ENCODE peak calls at places on chromosomes 6 and 20, in four cellular contexts. One of them, this sample, is unnamed.

GRCh38 chr20:17504326-17504897 is 26.8 kb downstream of the BFSP1 start:
- DNase-seq in fibroblast of the aortic adventitia: peak
- DNase-seq in CD8-positive, alpha-beta memory T cell: no peak
- DNase-seq in upper lobe of left lung: no peak
- DNase-seq in this sample: no peak

GRCh38 chr6:150143521-150144293 is 863 bp downstream of the PPP1R14C start:
- DNase-seq in fibroblast of the aortic adventitia: no peak
- DNase-seq in CD8-positive, alpha-beta memory T cell: no peak
- DNase-seq in upper lobe of left lung: peak
- DNase-seq in this sample: no peak

GRCh38 chr6:45923831-45924391 is 91.7 kb downstream of the CLIC5 start:
- DNase-seq in fibroblast of the aortic adventitia: no peak
- DNase-seq in CD8-positive, alpha-beta memory T cell: no peak
- DNase-seq in upper lobe of left lung: no peak
- DNase-seq in this sample: no peak

GRCh38 chr6:85923013-85923430 is 280.3 kb upstream of the SYNCRIP start:
- DNase-seq in fibroblast of the aortic adventitia: peak
- DNase-seq in CD8-positive, alpha-beta memory T cell: no peak
- DNase-seq in upper lobe of left lung: no peak
- DNase-seq in this sample: peak

GRCh38 chr6:89281779-89282246 is 33.3 kb downstream of the GABRR2 start:
- DNase-seq in fibroblast of the aortic adventitia: peak
- DNase-seq in CD8-positive, alpha-beta memory T cell: no peak
- DNase-seq in upper lobe of left lung: peak
- DNase-seq in this sample: peak

GRCh38 chr20:60477958-60478357 is 519.7 kb downstream of the CDH26 start:
- DNase-seq in fibroblast of the aortic adventitia: no peak
- DNase-seq in CD8-positive, alpha-beta memory T cell: no peak
- DNase-seq in upper lobe of left lung: no peak
- DNase-seq in this sample: no peak

GRCh38 chr6:90230547-90231240 is 65.9 kb downstream of the BACH2 start:
- DNase-seq in fibroblast of the aortic adventitia: no peak
- DNase-seq in CD8-positive, alpha-beta memory T cell: no peak
- DNase-seq in upper lobe of left lung: no peak
- DNase-seq in this sample: no peak

GRCh38 chr6:138434915-138435314 is 30.9 kb downstream of the HEBP2 start:
- DNase-seq in fibroblast of the aortic adventitia: no peak
- DNase-seq in CD8-positive, alpha-beta memory T cell: no peak
- DNase-seq in upper lobe of left lung: no peak
- DNase-seq in this sample: no peak

GRCh38 chr6:91782789-91783188 is 1195.9 kb upstream of the MAP3K7 start:
- DNase-seq in fibroblast of the aortic adventitia: no peak
- DNase-seq in CD8-positive, alpha-beta memory T cell: no peak
- DNase-seq in upper lobe of left lung: peak
- DNase-seq in this sample: no peak

GRCh38 chr6:114096553-114097172 is 125.7 kb upstream of the HDAC2 start:
- DNase-seq in fibroblast of the aortic adventitia: peak
- DNase-seq in CD8-positive, alpha-beta memory T cell: no peak
- DNase-seq in upper lobe of left lung: no peak
- DNase-seq in this sample: no peak

GRCh38 chr6:85047818-85048217 is 283.4 kb upstream of the TBX18 start:
- DNase-seq in fibroblast of the aortic adventitia: no peak
- DNase-seq in CD8-positive, alpha-beta memory T cell: no peak
- DNase-seq in upper lobe of left lung: no peak
- DNase-seq in this sample: no peak

GRCh38 chr6:42295181-42295580 is 77.5 kb upstream of the MRPS10 start:
- DNase-seq in fibroblast of the aortic adventitia: peak
- DNase-seq in CD8-positive, alpha-beta memory T cell: no peak
- DNase-seq in upper lobe of left lung: no peak
- DNase-seq in this sample: no peak

GRCh38 chr6:36659271-36659670 is 19.2 kb upstream of the CDKN1A start:
- DNase-seq in fibroblast of the aortic adventitia: peak
- DNase-seq in CD8-positive, alpha-beta memory T cell: no peak
- DNase-seq in upper lobe of left lung: no peak
- DNase-seq in this sample: no peak

GRCh38 chr6:20693466-20694063 is 159.3 kb downstream of the CDKAL1 start:
- DNase-seq in fibroblast of the aortic adventitia: peak
- DNase-seq in CD8-positive, alpha-beta memory T cell: no peak
- DNase-seq in upper lobe of left lung: no peak
- DNase-seq in this sample: no peak

GRCh38 chr6:19795211-19795610 is 42.0 kb upstream of the ID4 start:
- DNase-seq in fibroblast of the aortic adventitia: no peak
- DNase-seq in CD8-positive, alpha-beta memory T cell: no peak
- DNase-seq in upper lobe of left lung: no peak
- DNase-seq in this sample: no peak

GRCh38 chr6:157822221-157823000 is 635 bp upstream of the SNX9 start:
- DNase-seq in fibroblast of the aortic adventitia: no peak
- DNase-seq in CD8-positive, alpha-beta memory T cell: no peak
- DNase-seq in upper lobe of left lung: no peak
- DNase-seq in this sample: no peak

GRCh38 chr6:121615493-121615892 is 180.0 kb downstream of the GJA1 start:
- DNase-seq in fibroblast of the aortic adventitia: no peak
- DNase-seq in CD8-positive, alpha-beta memory T cell: no peak
- DNase-seq in upper lobe of left lung: no peak
- DNase-seq in this sample: no peak

GRCh38 chr6:111685506-111685905 is 79.8 kb upstream of the TRAF3IP2 start:
- DNase-seq in fibroblast of the aortic adventitia: no peak
- DNase-seq in CD8-positive, alpha-beta memory T cell: no peak
- DNase-seq in upper lobe of left lung: no peak
- DNase-seq in this sample: no peak

GRCh38 chr20:45970646-45971424 is 1.2 kb downstream of the ZNF335 start:
- DNase-seq in fibroblast of the aortic adventitia: peak
- DNase-seq in CD8-positive, alpha-beta memory T cell: peak
- DNase-seq in upper lobe of left lung: no peak
- DNase-seq in this sample: no peak

GRCh38 chr6:7895125-7895423 is 15.5 kb downstream of the TXNDC5 start:
- DNase-seq in fibroblast of the aortic adventitia: no peak
- DNase-seq in CD8-positive, alpha-beta memory T cell: no peak
- DNase-seq in upper lobe of left lung: no peak
- DNase-seq in this sample: no peak

GRCh38 chr6:79455446-79455845 is 81.8 kb downstream of the LCA5 start:
- DNase-seq in fibroblast of the aortic adventitia: no peak
- DNase-seq in CD8-positive, alpha-beta memory T cell: no peak
- DNase-seq in upper lobe of left lung: no peak
- DNase-seq in this sample: no peak

GRCh38 chr20:34083781-34084180 is 28.3 kb downstream of the EIF2S2 start:
- DNase-seq in fibroblast of the aortic adventitia: no peak
- DNase-seq in CD8-positive, alpha-beta memory T cell: no peak
- DNase-seq in upper lobe of left lung: no peak
- DNase-seq in this sample: no peak

GRCh38 chr20:21224217-21224616 is 78.9 kb upstream of the XRN2 start:
- DNase-seq in fibroblast of the aortic adventitia: no peak
- DNase-seq in CD8-positive, alpha-beta memory T cell: no peak
- DNase-seq in upper lobe of left lung: no peak
- DNase-seq in this sample: no peak

GRCh38 chr6:88804701-88805100 is 158.7 kb downstream of the RNGTT start:
- DNase-seq in fibroblast of the aortic adventitia: peak
- DNase-seq in CD8-positive, alpha-beta memory T cell: no peak
- DNase-seq in upper lobe of left lung: no peak
- DNase-seq in this sample: no peak

GRCh38 chr6:38806271-38806670 is 91.2 kb downstream of the DNAH8 start:
- DNase-seq in fibroblast of the aortic adventitia: no peak
- DNase-seq in CD8-positive, alpha-beta memory T cell: no peak
- DNase-seq in upper lobe of left lung: no peak
- DNase-seq in this sample: no peak

GRCh38 chr6:162372092-162372491 is 355.5 kb downstream of the PRKN start:
- DNase-seq in fibroblast of the aortic adventitia: no peak
- DNase-seq in CD8-positive, alpha-beta memory T cell: no peak
- DNase-seq in upper lobe of left lung: no peak
- DNase-seq in this sample: no peak

GRCh38 chr6:3943373-3943772 is 94.2 kb downstream of the FAM50B start:
- DNase-seq in fibroblast of the aortic adventitia: peak
- DNase-seq in CD8-positive, alpha-beta memory T cell: no peak
- DNase-seq in upper lobe of left lung: no peak
- DNase-seq in this sample: no peak

GRCh38 chr20:17465236-17465635 is 65.9 kb downstream of the BFSP1 start:
- DNase-seq in fibroblast of the aortic adventitia: no peak
- DNase-seq in CD8-positive, alpha-beta memory T cell: no peak
- DNase-seq in upper lobe of left lung: no peak
- DNase-seq in this sample: no peak

GRCh38 chr6:83615025-83615999 is 93.6 kb downstream of the SNAP91 start:
- DNase-seq in fibroblast of the aortic adventitia: peak
- DNase-seq in CD8-positive, alpha-beta memory T cell: peak
- DNase-seq in upper lobe of left lung: no peak
- DNase-seq in this sample: no peak
- H3K4me3 ChIP-seq in fibroblast of the aortic adventitia: no peak
- H3K4me3 ChIP-seq in CD8-positive, alpha-beta memory T cell: no peak
- H3K4me3 ChIP-seq in upper lobe of left lung: no peak
- H3K4me3 ChIP-seq in this sample: no peak

DNA sequence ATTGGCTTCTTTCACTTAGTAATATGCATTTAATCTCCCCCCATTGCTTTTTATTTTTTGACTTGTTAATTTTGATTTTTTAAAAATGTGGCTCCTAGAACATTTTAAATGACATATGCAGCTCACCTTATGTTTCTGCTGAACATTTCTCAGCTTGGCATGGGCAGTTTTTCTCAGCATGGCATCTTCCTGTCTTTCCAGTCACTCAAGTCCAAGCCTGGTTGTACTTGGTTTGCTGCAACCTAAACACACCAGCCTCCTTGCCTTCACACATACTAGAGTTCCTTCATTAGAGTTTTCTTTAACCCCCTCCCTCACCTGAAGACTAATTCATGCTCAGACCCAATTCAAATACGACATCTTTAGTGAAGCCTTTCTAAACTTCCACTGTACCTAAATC is 86.4 kb downstream of the ZHX3 start:
- DNase-seq in fibroblast of the aortic adventitia: no peak
- DNase-seq in CD8-positive, alpha-beta memory T cell: no peak
- DNase-seq in upper lobe of left lung: no peak
- DNase-seq in this sample: no peak
- H3K4me3 ChIP-seq in fibroblast of the aortic adventitia: no peak
- H3K4me3 ChIP-seq in CD8-positive, alpha-beta memory T cell: no peak
- H3K4me3 ChIP-seq in upper lobe of left lung: no peak
- H3K4me3 ChIP-seq in this sample: no peak

GRCh38 chr6:117423754-117424153 is 2.0 kb downstream of the ROS1 start:
- DNase-seq in fibroblast of the aortic adventitia: no peak
- DNase-seq in CD8-positive, alpha-beta memory T cell: no peak
- DNase-seq in upper lobe of left lung: peak
- DNase-seq in this sample: no peak

GRCh38 chr6:117425431-117426153 is at the start of gene ROS1:
- DNase-seq in fibroblast of the aortic adventitia: no peak
- DNase-seq in CD8-positive, alpha-beta memory T cell: no peak
- DNase-seq in upper lobe of left lung: no peak
- DNase-seq in this sample: no peak
- H3K4me3 ChIP-seq in fibroblast of the aortic adventitia: no peak
- H3K4me3 ChIP-seq in CD8-positive, alpha-beta memory T cell: no peak
- H3K4me3 ChIP-seq in upper lobe of left lung: peak
- H3K4me3 ChIP-seq in this sample: no peak

GRCh38 chr6:74646461-74646860 is 559.4 kb downstream of the COL12A1 start:
- DNase-seq in fibroblast of the aortic adventitia: no peak
- DNase-seq in CD8-positive, alpha-beta memory T cell: no peak
- DNase-seq in upper lobe of left lung: no peak
- DNase-seq in this sample: no peak
- H3K4me3 ChIP-seq in fibroblast of the aortic adventitia: no peak
- H3K4me3 ChIP-seq in CD8-positive, alpha-beta memory T cell: no peak
- H3K4me3 ChIP-seq in upper lobe of left lung: no peak
- H3K4me3 ChIP-seq in this sample: no peak

GRCh38 chr6:33197431-33198048 is 2.9 kb downstream of the RXRB start:
- DNase-seq in fibroblast of the aortic adventitia: peak
- DNase-seq in CD8-positive, alpha-beta memory T cell: peak
- DNase-seq in upper lobe of left lung: peak
- DNase-seq in this sample: no peak
- H3K4me3 ChIP-seq in fibroblast of the aortic adventitia: peak
- H3K4me3 ChIP-seq in CD8-positive, alpha-beta memory T cell: no peak
- H3K4me3 ChIP-seq in upper lobe of left lung: no peak
- H3K4me3 ChIP-seq in this sample: no peak

GRCh38 chr20:52972190-52972937 is at the start of gene TSHZ2:
- DNase-seq in fibroblast of the aortic adventitia: peak
- DNase-seq in CD8-positive, alpha-beta memory T cell: no peak
- DNase-seq in upper lobe of left lung: no peak
- DNase-seq in this sample: peak

GRCh38 chr20:52975024-52975732 is 3.0 kb downstream of the TSHZ2 start:
- DNase-seq in fibroblast of the aortic adventitia: peak
- DNase-seq in CD8-positive, alpha-beta memory T cell: no peak
- DNase-seq in upper lobe of left lung: no peak
- DNase-seq in this sample: peak

GRCh38 chr20:52971498-52972189 is 514 bp upstream of the TSHZ2 start:
- DNase-seq in fibroblast of the aortic adventitia: no peak
- DNase-seq in CD8-positive, alpha-beta memory T cell: no peak
- DNase-seq in upper lobe of left lung: no peak
- DNase-seq in this sample: no peak

GRCh38 chr20:52972965-52973819 is 1.0 kb downstream of the TSHZ2 start:
- DNase-seq in fibroblast of the aortic adventitia: no peak
- DNase-seq in CD8-positive, alpha-beta memory T cell: peak
- DNase-seq in upper lobe of left lung: no peak
- DNase-seq in this sample: no peak

DNA sequence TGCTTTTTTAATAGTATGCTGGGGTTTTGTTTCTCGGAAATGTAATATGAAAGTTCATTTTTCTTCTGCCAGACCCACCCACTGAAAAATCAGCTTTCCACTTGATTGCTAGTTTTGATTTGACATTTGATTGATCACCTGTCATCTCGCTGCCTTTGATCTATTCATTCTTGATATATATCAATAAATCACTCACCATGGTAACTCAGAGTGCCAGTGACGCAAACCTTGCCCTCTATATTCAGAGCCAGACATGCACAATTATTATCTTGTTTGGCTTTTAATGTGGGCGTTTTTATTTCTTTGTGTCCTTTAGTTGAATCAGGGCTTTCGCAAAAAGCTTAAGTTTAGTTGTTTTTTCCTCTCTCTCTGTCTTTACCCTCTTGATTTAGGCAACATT is 2.0 kb downstream of the TSHZ2 start:
- DNase-seq in fibroblast of the aortic adventitia: no peak
- DNase-seq in CD8-positive, alpha-beta memory T cell: no peak
- DNase-seq in upper lobe of left lung: no peak
- DNase-seq in this sample: peak
- H3K4me3 ChIP-seq in fibroblast of the aortic adventitia: no peak
- H3K4me3 ChIP-seq in CD8-positive, alpha-beta memory T cell: peak
- H3K4me3 ChIP-seq in upper lobe of left lung: peak
- H3K4me3 ChIP-seq in this sample: peak

GRCh38 chr6:136039185-136039584 is 187.7 kb downstream of the PDE7B start:
- DNase-seq in fibroblast of the aortic adventitia: peak
- DNase-seq in CD8-positive, alpha-beta memory T cell: no peak
- DNase-seq in upper lobe of left lung: no peak
- DNase-seq in this sample: no peak

GRCh38 chr6:136037246-136037884 is 185.9 kb downstream of the PDE7B start:
- DNase-seq in fibroblast of the aortic adventitia: peak
- DNase-seq in CD8-positive, alpha-beta memory T cell: no peak
- DNase-seq in upper lobe of left lung: no peak
- DNase-seq in this sample: peak

GRCh38 chr6:136037885-136038460 is 186.5 kb downstream of the PDE7B start:
- DNase-seq in fibroblast of the aortic adventitia: peak
- DNase-seq in CD8-positive, alpha-beta memory T cell: no peak
- DNase-seq in upper lobe of left lung: peak
- DNase-seq in this sample: no peak

GRCh38 chr6:136036601-136037000 is 185.1 kb downstream of the PDE7B start:
- DNase-seq in fibroblast of the aortic adventitia: peak
- DNase-seq in CD8-positive, alpha-beta memory T cell: no peak
- DNase-seq in upper lobe of left lung: no peak
- DNase-seq in this sample: no peak

DNA sequence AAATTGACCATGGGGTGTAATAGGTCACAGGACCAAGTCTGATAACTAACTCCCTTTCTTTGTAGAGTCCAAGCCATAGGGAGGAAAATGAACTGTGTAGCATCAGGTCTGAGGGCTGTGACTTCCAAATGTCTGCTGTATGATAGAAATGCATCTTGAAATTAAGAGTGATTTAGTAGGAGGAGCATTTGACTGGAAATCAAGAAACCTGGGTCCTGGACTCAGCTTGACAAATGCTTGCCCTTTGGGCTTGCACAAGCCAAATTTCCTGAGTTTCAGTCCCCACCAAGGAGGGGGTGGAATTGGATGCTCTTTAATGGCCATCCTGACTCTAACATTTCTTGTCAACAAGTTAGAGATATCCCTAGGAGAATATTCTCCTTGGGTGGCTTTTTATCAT is 187.0 kb downstream of the PDE7B start:
- DNase-seq in fibroblast of the aortic adventitia: peak
- DNase-seq in CD8-positive, alpha-beta memory T cell: no peak
- DNase-seq in upper lobe of left lung: no peak
- DNase-seq in this sample: no peak
- H3K4me3 ChIP-seq in fibroblast of the aortic adventitia: peak
- H3K4me3 ChIP-seq in CD8-positive, alpha-beta memory T cell: no peak
- H3K4me3 ChIP-seq in upper lobe of left lung: peak
- H3K4me3 ChIP-seq in this sample: no peak